ENCODE peak calls at places on chromosome 15, in ten cellular contexts. K is left ventricle myocardium inferior; L is foreskin keratinocyte; Z is glutamatergic neuron; Y is hepatocyte; B is neural progenitor cell; W is right lobe of liver; Q is CD8-positive, alpha-beta T cell; R is AG04450; V is tibial artery. D is an unnamed sample.

GRCh38 chr15:51162865-51163762 is 68.4 kb upstream of the TNFAIP8L3 start:
- DNase-seq in B (peak), L (peak), V (peak), W (peak), Z (peak), R (peak), K (peak), Y (peak), Q (no peak), D (peak)

GRCh38 chr15:40436116-40436891 is 4.4 kb upstream of the BAHD1 start:
- DNase-seq in Z (peak), R (no peak), Y (peak), W (no peak), K (no peak), V (no peak), B (peak), L (no peak), Q (no peak), D (no peak)

GRCh38 chr15:78044407-78045155 is 32.9 kb downstream of the TBC1D2B start:
- DNase-seq in B (no peak), L (no peak), V (peak), R (no peak), Y (no peak), W (peak), K (no peak), Q (no peak), Z (no peak), D (no peak)

GRCh38 chr15:94524565-94524964 is 293.2 kb downstream of the MCTP2 start:
- DNase-seq in Z (no peak), K (no peak), Y (peak), Q (no peak), R (no peak), L (peak), W (no peak), B (no peak), V (no peak), D (no peak)

GRCh38 chr15:41231536-41231935 is 468 bp downstream of the CHP1 start:
- DNase-seq in R (no peak), Q (no peak), W (no peak), K (no peak), B (no peak), Z (no peak), Y (no peak), L (peak), V (no peak), D (no peak)

GRCh38 chr15:25374143-25374542 is 64.7 kb downstream of the UBE3A start:
- DNase-seq in V (no peak), W (no peak), Y (no peak), B (peak), K (no peak), Z (no peak), R (no peak), Q (no peak), L (no peak), D (no peak)

GRCh38 chr15:64263567-64263966 is 92.4 kb downstream of the CSNK1G1 start:
- DNase-seq in L (no peak), Z (no peak), R (no peak), V (no peak), Y (no peak), W (no peak), K (no peak), B (no peak), Q (no peak), D (no peak)

GRCh38 chr15:34223904-34224596 is 766 bp upstream of the EMC4 start:
- DNase-seq in V (no peak), Y (no peak), W (no peak), K (no peak), R (no peak), Q (no peak), Z (no peak), L (no peak), B (peak), D (no peak)

GRCh38 chr15:71195242-71195641 is 80.0 kb downstream of the THSD4 start:
- DNase-seq in V (no peak), R (no peak), B (peak), W (no peak), L (no peak), Y (no peak), Q (no peak), Z (no peak), K (no peak), D (no peak)

GRCh38 chr15:98124576-98124975 is 164.1 kb downstream of the ARRDC4 start:
- DNase-seq in Q (no peak), L (peak), Z (no peak), W (no peak), Y (no peak), R (no peak), V (no peak), B (no peak), K (no peak), D (no peak)

GRCh38 chr15:29690765-29691475 is 131.3 kb downstream of the TJP1 start:
- DNase-seq in B (no peak), W (peak), L (no peak), R (no peak), Z (no peak), V (no peak), K (no peak), Q (no peak), Y (no peak), D (no peak)

GRCh38 chr15:99385865-99386264 is 134.6 kb downstream of the LRRC28 start:
- DNase-seq in R (peak), L (no peak), W (peak), Z (no peak), V (no peak), B (no peak), Q (no peak), K (peak), Y (peak), D (peak)

GRCh38 chr15:59165726-59166125 is 40.9 kb upstream of the LDHAL6B start:
- DNase-seq in Q (no peak), R (no peak), K (no peak), L (peak), Z (no peak), Y (no peak), W (no peak), V (no peak), B (no peak), D (no peak)

GRCh38 chr15:26102988-26103387 is 239.9 kb upstream of the ATP10A start:
- DNase-seq in Y (no peak), B (no peak), Q (no peak), L (no peak), V (no peak), W (no peak), Z (no peak), K (no peak), R (no peak), D (no peak)

GRCh38 chr15:38217788-38218609 is 34.6 kb upstream of the SPRED1 start:
- DNase-seq in L (peak), K (no peak), Z (no peak), Y (no peak), Q (no peak), R (no peak), W (no peak), V (no peak), B (no peak), D (no peak)

GRCh38 chr15:65996901-65997300 is 127.6 kb downstream of the RAB11A start:
- DNase-seq in Z (no peak), R (no peak), V (no peak), Q (no peak), Y (no peak), K (no peak), B (no peak), L (no peak), W (no peak), D (no peak)
- TF ChIP-seq CTCF in Z (no peak), R (no peak), V (no peak), Q (no peak), Y (no peak), K (no peak), B (no peak), L (no peak), W (no peak), D (no peak)

GRCh38 chr15:92244703-92245102 is 149.0 kb upstream of the ST8SIA2 start:
- DNase-seq in Y (no peak), L (no peak), W (no peak), B (no peak), K (no peak), Q (no peak), Z (no peak), V (no peak), R (no peak), D (no peak)
- TF ChIP-seq CTCF in Y (no peak), L (no peak), W (no peak), B (no peak), K (peak), Q (no peak), Z (peak), V (no peak), R (no peak), D (no peak)

GRCh38 chr15:62909257-62909656 is 133.3 kb upstream of the TPM1 start:
- DNase-seq in B (no peak), V (no peak), R (no peak), W (no peak), Y (no peak), Q (no peak), L (no peak), K (no peak), Z (no peak), D (no peak)

GRCh38 chr15:62912282-62912681 is 130.3 kb upstream of the TPM1 start:
- DNase-seq in K (no peak), R (no peak), V (no peak), Y (no peak), B (no peak), Z (no peak), Q (no peak), L (no peak), W (no peak), D (no peak)

GRCh38 chr15:62907275-62907674 is 135.3 kb upstream of the TPM1 start:
- DNase-seq in Z (no peak), Y (no peak), B (no peak), L (no peak), K (no peak), W (no peak), Q (no peak), V (no peak), R (no peak), D (no peak)

GRCh38 chr15:62914461-62915079 is 128.0 kb upstream of the TPM1 start:
- DNase-seq in Y (no peak), W (no peak), V (no peak), R (no peak), L (no peak), Z (no peak), Q (no peak), K (no peak), B (peak), D (no peak)

GRCh38 chr15:62912808-62913207 is 129.7 kb upstream of the TPM1 start:
- DNase-seq in W (no peak), B (no peak), Q (no peak), V (no peak), Y (no peak), Z (no peak), R (no peak), K (no peak), L (no peak), D (no peak)
- TF ChIP-seq CTCF in W (no peak), B (no peak), Q (no peak), V (no peak), Y (no peak), Z (peak), R (peak), K (peak), L (no peak), D (no peak)

DNA sequence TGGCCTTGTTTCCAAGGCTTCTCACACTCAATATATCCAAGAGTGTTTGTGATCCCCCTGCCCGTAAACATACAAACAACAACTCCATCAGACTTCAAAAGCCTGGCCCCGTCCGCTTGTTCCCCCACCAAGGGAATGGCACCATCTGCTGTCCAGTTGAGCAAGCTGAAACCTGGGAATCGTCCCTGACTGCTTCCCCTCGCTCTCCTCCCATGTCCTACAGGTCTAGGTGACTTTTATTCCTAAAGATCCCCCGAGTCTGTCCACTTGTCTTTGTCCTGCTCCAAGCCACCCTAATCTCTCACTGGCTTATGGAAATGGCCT is 27.9 kb upstream of the FAM174B start:
- DNase-seq in Q (no peak), B (peak), W (peak), Y (peak), L (no peak), V (no peak), Z (peak), R (no peak), K (peak), D (no peak)
- TF ChIP-seq CTCF in Q (no peak), B (peak), W (peak), Y (peak), L (no peak), V (peak), Z (peak), R (peak), K (peak), D (peak)

GRCh38 chr15:72382146-72382545 is 6.3 kb upstream of the HEXA start:
- DNase-seq in Q (no peak), Z (no peak), V (no peak), W (no peak), K (no peak), B (no peak), R (no peak), L (no peak), Y (no peak), D (no peak)
- TF ChIP-seq CTCF in Q (no peak), Z (no peak), V (no peak), W (peak), K (no peak), B (no peak), R (peak), L (peak), Y (no peak), D (no peak)